ENCODE peak calls at places on chromosomes 2 and 18, in five cellular contexts. P, B, C, G and Z are unnamed samples.

GRCh38 chr2:174465327-174465726 is 21.5 kb downstream of the GPR155 start:
- DNase-seq in P (peak), B (no peak), C (no peak), G (no peak), Z (no peak)

GRCh38 chr2:238154570-238154969 is 4.2 kb upstream of the ERFE start:
- DNase-seq in P (no peak), B (no peak), C (no peak), G (no peak), Z (no peak)

GRCh38 chr2:16665746-16666452 is at the start of gene CYRIA:
- DNase-seq in P (peak), B (no peak), C (peak), G (peak), Z (peak)

GRCh38 chr18:50933684-50934083 is 34.2 kb upstream of the ELAC1 start:
- DNase-seq in P (no peak), B (no peak), C (no peak), G (no peak), Z (no peak)

GRCh38 chr2:20615046-20615465 is 35.8 kb downstream of the HS1BP3 start:
- DNase-seq in P (no peak), B (no peak), C (peak), G (no peak), Z (no peak)

GRCh38 chr2:12465631-12466135 is 251.1 kb upstream of the TRIB2 start:
- DNase-seq in P (no peak), B (no peak), C (no peak), G (no peak), Z (no peak)

GRCh38 chr18:7778181-7778580 is 211.1 kb downstream of the PTPRM start:
- DNase-seq in P (peak), B (no peak), C (no peak), G (no peak), Z (no peak)

GRCh38 chr2:199395311-199395710 is 62.4 kb downstream of the SATB2 start:
- DNase-seq in P (no peak), B (no peak), C (no peak), G (no peak), Z (no peak)

GRCh38 chr18:75405341-75405740 is 22.2 kb downstream of the SMIM21 start:
- DNase-seq in P (peak), B (no peak), C (no peak), G (no peak), Z (no peak)

GRCh38 chr2:20242727-20243377 is 17.9 kb upstream of the SDC1 start:
- DNase-seq in P (no peak), B (peak), C (no peak), G (no peak), Z (peak)

GRCh38 chr2:127893033-127893432 is 7.3 kb upstream of the AMMECR1L start:
- DNase-seq in P (no peak), B (no peak), C (no peak), G (no peak), Z (no peak)

GRCh38 chr2:204250692-204251091 is 294.6 kb upstream of the PARD3B start:
- DNase-seq in P (no peak), B (no peak), C (no peak), G (no peak), Z (no peak)

GRCh38 chr18:13625355-13625754 is 101.0 kb downstream of the FAM210A start:
- DNase-seq in P (no peak), B (no peak), C (no peak), G (no peak), Z (no peak)

GRCh38 chr2:36376992-36377738 is 21.6 kb downstream of the CRIM1 start:
- DNase-seq in P (peak), B (no peak), C (no peak), G (no peak), Z (no peak)

GRCh38 chr2:86219896-86220295 is 20.6 kb downstream of the MRPL35 start:
- DNase-seq in P (no peak), B (no peak), C (no peak), G (no peak), Z (no peak)

GRCh38 chr2:190882327-190882766 is 1.7 kb downstream of the GLS start:
- DNase-seq in P (no peak), B (no peak), C (no peak), G (no peak), Z (no peak)

GRCh38 chr2:234951386-234952269 is at the start of gene SH3BP4:
- DNase-seq in P (peak), B (peak), C (peak), G (peak), Z (peak)

GRCh38 chr18:77119851-77120491 is 12.6 kb downstream of the MBP start:
- DNase-seq in P (no peak), B (no peak), C (no peak), G (no peak), Z (no peak)

GRCh38 chr2:46779447-46779941 is 136.1 kb downstream of the MCFD2 start:
- DNase-seq in P (peak), B (no peak), C (no peak), G (no peak), Z (no peak)

GRCh38 chr18:51716277-51716676 is 518.8 kb upstream of the MEX3C start:
- DNase-seq in P (no peak), B (no peak), C (no peak), G (no peak), Z (no peak)